ENCODE peak calls at places on chromosomes 2 and 18, in four cellular contexts. One of them, this sample, is unnamed.

GRCh38 chr2:199524689-199525574 is 67.2 kb upstream of the SATB2 start:
- DNase-seq in GM04504: no peak
- DNase-seq in astrocyte of the spinal cord: no peak
- DNase-seq in fibroblast of the aortic adventitia: no peak
- DNase-seq in this sample: no peak

GRCh38 chr18:63317982-63318881 is 1.3 kb downstream of the BCL2 start:
- DNase-seq in GM04504: no peak
- DNase-seq in astrocyte of the spinal cord: no peak
- DNase-seq in fibroblast of the aortic adventitia: no peak
- DNase-seq in this sample: no peak

GRCh38 chr18:3585656-3586509 is 135.9 kb downstream of the TGIF1 start:
- DNase-seq in GM04504: no peak
- DNase-seq in astrocyte of the spinal cord: peak
- DNase-seq in fibroblast of the aortic adventitia: peak
- DNase-seq in this sample: peak

GRCh38 chr2:202449344-202449743 is 73.2 kb downstream of the BMPR2 start:
- DNase-seq in GM04504: no peak
- DNase-seq in astrocyte of the spinal cord: no peak
- DNase-seq in fibroblast of the aortic adventitia: no peak
- DNase-seq in this sample: no peak

GRCh38 chr2:235535423-235536130 is 41.7 kb downstream of the AGAP1 start:
- DNase-seq in GM04504: no peak
- DNase-seq in astrocyte of the spinal cord: no peak
- DNase-seq in fibroblast of the aortic adventitia: no peak
- DNase-seq in this sample: no peak

GRCh38 chr2:43950383-43951008 is 45.3 kb downstream of the LRPPRC start:
- DNase-seq in GM04504: peak
- DNase-seq in astrocyte of the spinal cord: peak
- DNase-seq in fibroblast of the aortic adventitia: peak
- DNase-seq in this sample: peak

GRCh38 chr2:230713331-230714121 is 884 bp downstream of the CAB39 start:
- DNase-seq in GM04504: no peak
- DNase-seq in astrocyte of the spinal cord: no peak
- DNase-seq in fibroblast of the aortic adventitia: peak
- DNase-seq in this sample: no peak

GRCh38 chr18:79938196-79938595 is 13.3 kb downstream of the SLC66A2 start:
- DNase-seq in GM04504: no peak
- DNase-seq in astrocyte of the spinal cord: no peak
- DNase-seq in fibroblast of the aortic adventitia: no peak
- DNase-seq in this sample: no peak

GRCh38 chr2:198762456-198762855 is 695.3 kb downstream of the SATB2 start:
- DNase-seq in GM04504: no peak
- DNase-seq in astrocyte of the spinal cord: no peak
- DNase-seq in fibroblast of the aortic adventitia: no peak
- DNase-seq in this sample: no peak

GRCh38 chr18:10736984-10737383 is 211.2 kb downstream of the NAPG start:
- DNase-seq in GM04504: no peak
- DNase-seq in astrocyte of the spinal cord: no peak
- DNase-seq in fibroblast of the aortic adventitia: no peak
- DNase-seq in this sample: no peak

GRCh38 chr2:145845207-145845894 is 1325.4 kb upstream of the ZEB2 start:
- DNase-seq in GM04504: no peak
- DNase-seq in astrocyte of the spinal cord: no peak
- DNase-seq in fibroblast of the aortic adventitia: peak
- DNase-seq in this sample: no peak

This sample was measured in HS-27A.